ENCODE peak calls at places on chromosome 6, in six cellular contexts. O, P, J, W, V and F are unnamed samples.

GRCh38 chr6:129469070-129469662 is 240.8 kb downstream of the ARHGAP18 start:
- DNase-seq in O (no peak), P (no peak), J (no peak), W (no peak), V (no peak), F (no peak)

GRCh38 chr6:87697581-87698552 is 4.2 kb downstream of the AKIRIN2 start:
- DNase-seq in O (peak), P (peak), J (no peak), W (peak), V (no peak), F (peak)

GRCh38 chr6:116263353-116263752 is 9.5 kb upstream of the TSPYL4 start:
- DNase-seq in O (no peak), P (no peak), J (no peak), W (no peak), V (no peak), F (no peak)

GRCh38 chr6:34489229-34489805 is 23.4 kb downstream of the PACSIN1 start:
- DNase-seq in O (no peak), P (no peak), J (no peak), W (no peak), V (no peak), F (no peak)

GRCh38 chr6:169978615-169979161 is 227.3 kb downstream of the ERMARD start:
- DNase-seq in O (peak), P (no peak), J (no peak), W (no peak), V (no peak), F (no peak)

GRCh38 chr6:45148711-45149341 is 179.3 kb upstream of the RUNX2 start:
- DNase-seq in O (peak), P (peak), J (no peak), W (no peak), V (no peak), F (no peak)

GRCh38 chr6:112595201-112595600 is 248.1 kb downstream of the RFPL4B start:
- DNase-seq in O (no peak), P (peak), J (no peak), W (no peak), V (no peak), F (no peak)

GRCh38 chr6:92710048-92710447 is 709.3 kb downstream of the EPHA7 start:
- DNase-seq in O (no peak), P (no peak), J (no peak), W (no peak), V (no peak), F (no peak)

GRCh38 chr6:111841822-111842221 is 31.4 kb downstream of the FYN start:
- DNase-seq in O (no peak), P (peak), J (peak), W (no peak), V (peak), F (peak)

GRCh38 chr6:23301546-23301945 is 732.2 kb downstream of the HDGFL1 start:
- DNase-seq in O (no peak), P (peak), J (no peak), W (no peak), V (no peak), F (no peak)

GRCh38 chr6:71187136-71187535 is 101.5 kb upstream of the OGFRL1 start:
- DNase-seq in O (no peak), P (no peak), J (no peak), W (no peak), V (no peak), F (no peak)

GRCh38 chr6:87151786-87152527 is 3.4 kb upstream of the ZNF292 start:
- DNase-seq in O (no peak), P (peak), J (peak), W (peak), V (peak), F (peak)

GRCh38 chr6:70706491-70707123 is 38.9 kb downstream of the SMAP1 start:
- DNase-seq in O (no peak), P (peak), J (no peak), W (peak), V (no peak), F (peak)